ENCODE peak calls at places on chromosomes 7 and 10, in seven cellular contexts. One of them, this sample, is unnamed.
A peak's percentile ranks its signal among the peaks of the same experiment; 100 is the strongest.

GRCh38 chr10:92880233-92880861 is 32.0 kb downstream of the EXOC6 start:
- DNase-seq in NCI-H446: no peak
- DNase-seq in cardiac septum: no peak
- DNase-seq in effector memory CD4-positive, alpha-beta T cell: no peak
- DNase-seq in anterior cingulate cortex: no peak
- DNase-seq in activated CD4-positive, CD25-positive, alpha-beta regulatory T cell treated with anti-CD3 and anti-CD28 coated beads, Interleukin-2, amount 50 U/mL, for 16 hours: no peak
- DNase-seq in nucleus accumbens: no peak
- DNase-seq in this sample: peak; percentile 30

GRCh38 chr7:80859272-80859970 is 59.4 kb downstream of the SEMA3C start:
- DNase-seq in nucleus accumbens: no peak
- DNase-seq in NCI-H446: no peak
- DNase-seq in activated CD4-positive, CD25-positive, alpha-beta regulatory T cell treated with anti-CD3 and anti-CD28 coated beads, Interleukin-2, amount 50 U/mL, for 16 hours: no peak
- DNase-seq in cardiac septum: no peak
- DNase-seq in effector memory CD4-positive, alpha-beta T cell: no peak
- DNase-seq in anterior cingulate cortex: no peak
- DNase-seq in this sample: no peak

GRCh38 chr10:32269343-32270100 is 77.4 kb downstream of the EPC1 start:
- DNase-seq in effector memory CD4-positive, alpha-beta T cell: no peak
- DNase-seq in nucleus accumbens: no peak
- DNase-seq in cardiac septum: no peak
- DNase-seq in activated CD4-positive, CD25-positive, alpha-beta regulatory T cell treated with anti-CD3 and anti-CD28 coated beads, Interleukin-2, amount 50 U/mL, for 16 hours: no peak
- DNase-seq in NCI-H446: no peak
- DNase-seq in anterior cingulate cortex: no peak
- DNase-seq in this sample: no peak

GRCh38 chr7:142796001-142796500 is 25.3 kb downstream of the PRSS2 start:
- DNase-seq in NCI-H446: no peak
- DNase-seq in nucleus accumbens: no peak
- DNase-seq in effector memory CD4-positive, alpha-beta T cell: no peak
- DNase-seq in activated CD4-positive, CD25-positive, alpha-beta regulatory T cell treated with anti-CD3 and anti-CD28 coated beads, Interleukin-2, amount 50 U/mL, for 16 hours: no peak
- DNase-seq in anterior cingulate cortex: no peak
- DNase-seq in cardiac septum: peak; percentile 63
- DNase-seq in this sample: no peak

GRCh38 chr10:131049051-131049450 is 262.5 kb downstream of the TCERG1L start:
- DNase-seq in nucleus accumbens: no peak
- DNase-seq in NCI-H446: no peak
- DNase-seq in cardiac septum: no peak
- DNase-seq in effector memory CD4-positive, alpha-beta T cell: no peak
- DNase-seq in activated CD4-positive, CD25-positive, alpha-beta regulatory T cell treated with anti-CD3 and anti-CD28 coated beads, Interleukin-2, amount 50 U/mL, for 16 hours: no peak
- DNase-seq in anterior cingulate cortex: no peak
- DNase-seq in this sample: peak; percentile 50

GRCh38 chr7:139252451-139252850 is 21.4 kb downstream of the UBN2 start:
- DNase-seq in cardiac septum: no peak
- DNase-seq in effector memory CD4-positive, alpha-beta T cell: no peak
- DNase-seq in activated CD4-positive, CD25-positive, alpha-beta regulatory T cell treated with anti-CD3 and anti-CD28 coated beads, Interleukin-2, amount 50 U/mL, for 16 hours: no peak
- DNase-seq in anterior cingulate cortex: no peak
- DNase-seq in NCI-H446: no peak
- DNase-seq in nucleus accumbens: no peak
- DNase-seq in this sample: no peak

GRCh38 chr7:70674268-70675025 is 457.5 kb upstream of the GALNT17 start:
- DNase-seq in anterior cingulate cortex: no peak
- DNase-seq in activated CD4-positive, CD25-positive, alpha-beta regulatory T cell treated with anti-CD3 and anti-CD28 coated beads, Interleukin-2, amount 50 U/mL, for 16 hours: no peak
- DNase-seq in cardiac septum: no peak
- DNase-seq in nucleus accumbens: no peak
- DNase-seq in NCI-H446: no peak
- DNase-seq in effector memory CD4-positive, alpha-beta T cell: no peak
- DNase-seq in this sample: peak; percentile 61

GRCh38 chr7:32072397-32072796 is 2.2 kb upstream of the PDE1C start:
- DNase-seq in NCI-H446: no peak
- DNase-seq in effector memory CD4-positive, alpha-beta T cell: no peak
- DNase-seq in nucleus accumbens: no peak
- DNase-seq in activated CD4-positive, CD25-positive, alpha-beta regulatory T cell treated with anti-CD3 and anti-CD28 coated beads, Interleukin-2, amount 50 U/mL, for 16 hours: no peak
- DNase-seq in cardiac septum: no peak
- DNase-seq in anterior cingulate cortex: no peak
- DNase-seq in this sample: no peak

GRCh38 chr7:98556288-98556687 is 60.8 kb upstream of the NPTX2 start:
- DNase-seq in NCI-H446: no peak
- DNase-seq in anterior cingulate cortex: no peak
- DNase-seq in nucleus accumbens: no peak
- DNase-seq in cardiac septum: no peak
- DNase-seq in activated CD4-positive, CD25-positive, alpha-beta regulatory T cell treated with anti-CD3 and anti-CD28 coated beads, Interleukin-2, amount 50 U/mL, for 16 hours: no peak
- DNase-seq in effector memory CD4-positive, alpha-beta T cell: no peak
- DNase-seq in this sample: no peak

GRCh38 chr10:97566338-97566986 is 6.1 kb upstream of the ANKRD2 start:
- DNase-seq in NCI-H446: no peak
- DNase-seq in activated CD4-positive, CD25-positive, alpha-beta regulatory T cell treated with anti-CD3 and anti-CD28 coated beads, Interleukin-2, amount 50 U/mL, for 16 hours: no peak
- DNase-seq in nucleus accumbens: no peak
- DNase-seq in cardiac septum: no peak
- DNase-seq in effector memory CD4-positive, alpha-beta T cell: no peak
- DNase-seq in anterior cingulate cortex: no peak
- DNase-seq in this sample: no peak

GRCh38 chr7:83648464-83649241 is at the start of gene SEMA3E:
- DNase-seq in NCI-H446: no peak
- DNase-seq in nucleus accumbens: no peak
- DNase-seq in activated CD4-positive, CD25-positive, alpha-beta regulatory T cell treated with anti-CD3 and anti-CD28 coated beads, Interleukin-2, amount 50 U/mL, for 16 hours: no peak
- DNase-seq in anterior cingulate cortex: no peak
- DNase-seq in effector memory CD4-positive, alpha-beta T cell: no peak
- DNase-seq in cardiac septum: no peak
- DNase-seq in this sample: no peak

GRCh38 chr7:103810112-103810744 is 179.2 kb downstream of the RELN start:
- DNase-seq in NCI-H446: no peak
- DNase-seq in effector memory CD4-positive, alpha-beta T cell: no peak
- DNase-seq in cardiac septum: no peak
- DNase-seq in anterior cingulate cortex: no peak
- DNase-seq in nucleus accumbens: no peak
- DNase-seq in activated CD4-positive, CD25-positive, alpha-beta regulatory T cell treated with anti-CD3 and anti-CD28 coated beads, Interleukin-2, amount 50 U/mL, for 16 hours: no peak
- DNase-seq in this sample: no peak

GRCh38 chr7:86947956-86948355 is 111.5 kb downstream of the ELAPOR2 start:
- DNase-seq in NCI-H446: no peak
- DNase-seq in activated CD4-positive, CD25-positive, alpha-beta regulatory T cell treated with anti-CD3 and anti-CD28 coated beads, Interleukin-2, amount 50 U/mL, for 16 hours: no peak
- DNase-seq in cardiac septum: no peak
- DNase-seq in effector memory CD4-positive, alpha-beta T cell: no peak
- DNase-seq in anterior cingulate cortex: no peak
- DNase-seq in nucleus accumbens: no peak
- DNase-seq in this sample: no peak

GRCh38 chr10:73044378-73045285 is 52.0 kb downstream of the P4HA1 start:
- DNase-seq in activated CD4-positive, CD25-positive, alpha-beta regulatory T cell treated with anti-CD3 and anti-CD28 coated beads, Interleukin-2, amount 50 U/mL, for 16 hours: no peak
- DNase-seq in effector memory CD4-positive, alpha-beta T cell: no peak
- DNase-seq in nucleus accumbens: no peak
- DNase-seq in anterior cingulate cortex: no peak
- DNase-seq in NCI-H446: no peak
- DNase-seq in cardiac septum: no peak
- DNase-seq in this sample: no peak

GRCh38 chr7:1055084-1055450 is 10.7 kb downstream of the GPR146 start:
- DNase-seq in cardiac septum: peak; percentile 88
- DNase-seq in activated CD4-positive, CD25-positive, alpha-beta regulatory T cell treated with anti-CD3 and anti-CD28 coated beads, Interleukin-2, amount 50 U/mL, for 16 hours: no peak
- DNase-seq in NCI-H446: no peak
- DNase-seq in effector memory CD4-positive, alpha-beta T cell: no peak
- DNase-seq in anterior cingulate cortex: peak; percentile 35
- DNase-seq in nucleus accumbens: no peak
- DNase-seq in this sample: no peak

GRCh38 chr7:98760201-98760651 is 109.6 kb downstream of the TMEM130 start:
- DNase-seq in cardiac septum: no peak
- DNase-seq in effector memory CD4-positive, alpha-beta T cell: no peak
- DNase-seq in NCI-H446: no peak
- DNase-seq in nucleus accumbens: no peak
- DNase-seq in activated CD4-positive, CD25-positive, alpha-beta regulatory T cell treated with anti-CD3 and anti-CD28 coated beads, Interleukin-2, amount 50 U/mL, for 16 hours: no peak
- DNase-seq in anterior cingulate cortex: peak; percentile 10
- DNase-seq in this sample: no peak

GRCh38 chr7:30647589-30647988 is 34.7 kb downstream of the CRHR2 start:
- DNase-seq in effector memory CD4-positive, alpha-beta T cell: no peak
- DNase-seq in activated CD4-positive, CD25-positive, alpha-beta regulatory T cell treated with anti-CD3 and anti-CD28 coated beads, Interleukin-2, amount 50 U/mL, for 16 hours: no peak
- DNase-seq in cardiac septum: no peak
- DNase-seq in anterior cingulate cortex: no peak
- DNase-seq in NCI-H446: no peak
- DNase-seq in nucleus accumbens: no peak
- DNase-seq in this sample: no peak

GRCh38 chr7:108101759-108102158 is 28.4 kb downstream of the LAMB4 start:
- DNase-seq in nucleus accumbens: no peak
- DNase-seq in effector memory CD4-positive, alpha-beta T cell: no peak
- DNase-seq in anterior cingulate cortex: no peak
- DNase-seq in activated CD4-positive, CD25-positive, alpha-beta regulatory T cell treated with anti-CD3 and anti-CD28 coated beads, Interleukin-2, amount 50 U/mL, for 16 hours: no peak
- DNase-seq in cardiac septum: no peak
- DNase-seq in NCI-H446: no peak
- DNase-seq in this sample: no peak

GRCh38 chr7:17014693-17015092 is 132.9 kb upstream of the AGR3 start:
- DNase-seq in activated CD4-positive, CD25-positive, alpha-beta regulatory T cell treated with anti-CD3 and anti-CD28 coated beads, Interleukin-2, amount 50 U/mL, for 16 hours: no peak
- DNase-seq in effector memory CD4-positive, alpha-beta T cell: no peak
- DNase-seq in cardiac septum: no peak
- DNase-seq in anterior cingulate cortex: no peak
- DNase-seq in nucleus accumbens: no peak
- DNase-seq in NCI-H446: no peak
- DNase-seq in this sample: no peak

GRCh38 chr7:155352076-155352752 is 54.5 kb downstream of the INSIG1 start:
- DNase-seq in cardiac septum: peak; percentile 53
- DNase-seq in nucleus accumbens: no peak
- DNase-seq in NCI-H446: no peak
- DNase-seq in effector memory CD4-positive, alpha-beta T cell: no peak
- DNase-seq in anterior cingulate cortex: no peak
- DNase-seq in activated CD4-positive, CD25-positive, alpha-beta regulatory T cell treated with anti-CD3 and anti-CD28 coated beads, Interleukin-2, amount 50 U/mL, for 16 hours: no peak
- DNase-seq in this sample: no peak

GRCh38 chr7:101185258-101185839 is 5.3 kb upstream of the NAT16 start:
- DNase-seq in NCI-H446: no peak
- DNase-seq in activated CD4-positive, CD25-positive, alpha-beta regulatory T cell treated with anti-CD3 and anti-CD28 coated beads, Interleukin-2, amount 50 U/mL, for 16 hours: no peak
- DNase-seq in anterior cingulate cortex: peak; percentile 10
- DNase-seq in nucleus accumbens: no peak
- DNase-seq in effector memory CD4-positive, alpha-beta T cell: no peak
- DNase-seq in cardiac septum: no peak
- DNase-seq in this sample: no peak

GRCh38 chr7:40800771-40801170 is 666.0 kb downstream of the SUGCT start:
- DNase-seq in NCI-H446: no peak
- DNase-seq in nucleus accumbens: no peak
- DNase-seq in effector memory CD4-positive, alpha-beta T cell: no peak
- DNase-seq in activated CD4-positive, CD25-positive, alpha-beta regulatory T cell treated with anti-CD3 and anti-CD28 coated beads, Interleukin-2, amount 50 U/mL, for 16 hours: no peak
- DNase-seq in cardiac septum: no peak
- DNase-seq in anterior cingulate cortex: no peak
- DNase-seq in this sample: no peak

GRCh38 chr7:74083117-74083876 is at the start of gene LIMK1:
- DNase-seq in NCI-H446: peak; percentile 46
- DNase-seq in anterior cingulate cortex: peak; percentile 79
- DNase-seq in cardiac septum: peak; percentile 92
- DNase-seq in nucleus accumbens: no peak
- DNase-seq in effector memory CD4-positive, alpha-beta T cell: peak; percentile 74
- DNase-seq in activated CD4-positive, CD25-positive, alpha-beta regulatory T cell treated with anti-CD3 and anti-CD28 coated beads, Interleukin-2, amount 50 U/mL, for 16 hours: peak; percentile 69
- DNase-seq in this sample: peak; percentile 82

GRCh38 chr10:67520924-67521520 is 175.0 kb downstream of the CTNNA3 start:
- DNase-seq in activated CD4-positive, CD25-positive, alpha-beta regulatory T cell treated with anti-CD3 and anti-CD28 coated beads, Interleukin-2, amount 50 U/mL, for 16 hours: peak; percentile 3
- DNase-seq in nucleus accumbens: peak; percentile 4
- DNase-seq in effector memory CD4-positive, alpha-beta T cell: no peak
- DNase-seq in cardiac septum: no peak
- DNase-seq in NCI-H446: peak; percentile 7
- DNase-seq in anterior cingulate cortex: peak; percentile 12
- DNase-seq in this sample: peak; percentile 17

GRCh38 chr10:484925-485661 is 204.4 kb downstream of the DIP2C start:
- DNase-seq in nucleus accumbens: no peak
- DNase-seq in NCI-H446: no peak
- DNase-seq in activated CD4-positive, CD25-positive, alpha-beta regulatory T cell treated with anti-CD3 and anti-CD28 coated beads, Interleukin-2, amount 50 U/mL, for 16 hours: no peak
- DNase-seq in anterior cingulate cortex: no peak
- DNase-seq in cardiac septum: peak; percentile 71
- DNase-seq in effector memory CD4-positive, alpha-beta T cell: no peak
- DNase-seq in this sample: no peak

GRCh38 chr7:52500796-52501195 is 534.6 kb upstream of the POM121L12 start:
- DNase-seq in anterior cingulate cortex: no peak
- DNase-seq in NCI-H446: no peak
- DNase-seq in nucleus accumbens: no peak
- DNase-seq in effector memory CD4-positive, alpha-beta T cell: no peak
- DNase-seq in activated CD4-positive, CD25-positive, alpha-beta regulatory T cell treated with anti-CD3 and anti-CD28 coated beads, Interleukin-2, amount 50 U/mL, for 16 hours: no peak
- DNase-seq in cardiac septum: no peak
- DNase-seq in this sample: no peak

GRCh38 chr10:128173383-128173782 is 47.2 kb upstream of the MKI67 start:
- DNase-seq in NCI-H446: no peak
- DNase-seq in effector memory CD4-positive, alpha-beta T cell: no peak
- DNase-seq in cardiac septum: no peak
- DNase-seq in nucleus accumbens: no peak
- DNase-seq in activated CD4-positive, CD25-positive, alpha-beta regulatory T cell treated with anti-CD3 and anti-CD28 coated beads, Interleukin-2, amount 50 U/mL, for 16 hours: no peak
- DNase-seq in anterior cingulate cortex: no peak
- DNase-seq in this sample: no peak

GRCh38 chr10:70354566-70355233 is 27.7 kb downstream of the LRRC20 start:
- DNase-seq in effector memory CD4-positive, alpha-beta T cell: no peak
- DNase-seq in NCI-H446: no peak
- DNase-seq in cardiac septum: no peak
- DNase-seq in activated CD4-positive, CD25-positive, alpha-beta regulatory T cell treated with anti-CD3 and anti-CD28 coated beads, Interleukin-2, amount 50 U/mL, for 16 hours: no peak
- DNase-seq in anterior cingulate cortex: no peak
- DNase-seq in nucleus accumbens: no peak
- DNase-seq in this sample: no peak

GRCh38 chr10:21517134-21517982 is 8.1 kb downstream of the SKIDA1 start:
- DNase-seq in effector memory CD4-positive, alpha-beta T cell: no peak
- DNase-seq in activated CD4-positive, CD25-positive, alpha-beta regulatory T cell treated with anti-CD3 and anti-CD28 coated beads, Interleukin-2, amount 50 U/mL, for 16 hours: no peak
- DNase-seq in cardiac septum: no peak
- DNase-seq in nucleus accumbens: no peak
- DNase-seq in NCI-H446: peak; percentile 70
- DNase-seq in anterior cingulate cortex: peak; percentile 75
- DNase-seq in this sample: no peak

GRCh38 chr7:147182859-147183258 is 1066.3 kb downstream of the CNTNAP2 start:
- DNase-seq in nucleus accumbens: no peak
- DNase-seq in anterior cingulate cortex: no peak
- DNase-seq in cardiac septum: no peak
- DNase-seq in NCI-H446: no peak
- DNase-seq in effector memory CD4-positive, alpha-beta T cell: no peak
- DNase-seq in activated CD4-positive, CD25-positive, alpha-beta regulatory T cell treated with anti-CD3 and anti-CD28 coated beads, Interleukin-2, amount 50 U/mL, for 16 hours: no peak
- DNase-seq in this sample: no peak

GRCh38 chr10:32377458-32378370 is 30.8 kb upstream of the EPC1 start:
- DNase-seq in effector memory CD4-positive, alpha-beta T cell: no peak
- DNase-seq in nucleus accumbens: no peak
- DNase-seq in cardiac septum: no peak
- DNase-seq in activated CD4-positive, CD25-positive, alpha-beta regulatory T cell treated with anti-CD3 and anti-CD28 coated beads, Interleukin-2, amount 50 U/mL, for 16 hours: no peak
- DNase-seq in NCI-H446: peak; percentile 45
- DNase-seq in anterior cingulate cortex: no peak
- DNase-seq in this sample: no peak

GRCh38 chr10:132001238-132001977 is 19.7 kb upstream of the BNIP3 start:
- DNase-seq in cardiac septum: no peak
- DNase-seq in effector memory CD4-positive, alpha-beta T cell: no peak
- DNase-seq in anterior cingulate cortex: no peak
- DNase-seq in NCI-H446: no peak
- DNase-seq in nucleus accumbens: no peak
- DNase-seq in activated CD4-positive, CD25-positive, alpha-beta regulatory T cell treated with anti-CD3 and anti-CD28 coated beads, Interleukin-2, amount 50 U/mL, for 16 hours: no peak
- DNase-seq in this sample: peak; percentile 73

GRCh38 chr7:40243076-40243475 is 108.3 kb downstream of the SUGCT start:
- DNase-seq in anterior cingulate cortex: no peak
- DNase-seq in NCI-H446: no peak
- DNase-seq in effector memory CD4-positive, alpha-beta T cell: no peak
- DNase-seq in nucleus accumbens: no peak
- DNase-seq in cardiac septum: no peak
- DNase-seq in activated CD4-positive, CD25-positive, alpha-beta regulatory T cell treated with anti-CD3 and anti-CD28 coated beads, Interleukin-2, amount 50 U/mL, for 16 hours: no peak
- DNase-seq in this sample: no peak